ENCODE peak calls at places on chromosomes 4 and X, in four cellular contexts. N is AG04449, S is lower leg skin, F is right lobe of liver. L is an unnamed sample.

GRCh38 chrX:71632923-71633657 is 14.8 kb upstream of the CXCR3 start:
- DNase-seq in S (peak), N (no peak), F (no peak), L (no peak)

GRCh38 chrX:56233100-56233499 is 944 bp downstream of the KLF8 start:
- DNase-seq in F (no peak), N (no peak), S (no peak), L (no peak)

GRCh38 chr4:41143721-41144379 is 70.5 kb downstream of the APBB2 start:
- DNase-seq in N (no peak), F (no peak), S (no peak), L (no peak)

GRCh38 chr4:16969696-16970135 is 71.3 kb upstream of the LDB2 start:
- DNase-seq in S (no peak), F (no peak), N (no peak), L (peak)

GRCh38 chr4:123821861-123822260 is 425.3 kb downstream of the SPRY1 start:
- DNase-seq in S (no peak), F (no peak), N (no peak), L (peak)

GRCh38 chr4:161546902-161547301 is 616.9 kb downstream of the FSTL5 start:
- DNase-seq in N (no peak), S (no peak), F (no peak), L (no peak)

GRCh38 chr4:161581262-161581661 is 582.5 kb downstream of the FSTL5 start:
- DNase-seq in S (no peak), F (no peak), N (no peak), L (peak)

GRCh38 chr4:54781771-54782170 is 124.0 kb downstream of the KIT start:
- DNase-seq in S (no peak), F (no peak), N (no peak), L (no peak)

GRCh38 chr4:128690009-128690408 is 119.5 kb upstream of the JADE1 start:
- DNase-seq in S (no peak), N (no peak), F (no peak), L (no peak)

GRCh38 chr4:22766068-22766467 is 73.3 kb downstream of the GBA3 start:
- DNase-seq in S (no peak), N (no peak), F (no peak), L (no peak)

GRCh38 chr4:42278709-42279324 is 118.5 kb upstream of the SHISA3 start:
- DNase-seq in F (no peak), S (no peak), N (no peak), L (no peak)

GRCh38 chr4:42280327-42281095 is 116.8 kb upstream of the SHISA3 start:
- DNase-seq in S (no peak), N (no peak), F (no peak), L (no peak)

GRCh38 chr4:42284030-42284429 is 113.3 kb upstream of the SHISA3 start:
- DNase-seq in N (no peak), S (no peak), F (no peak), L (no peak)

GRCh38 chr4:42281324-42282020 is 115.8 kb upstream of the SHISA3 start:
- DNase-seq in F (no peak), N (no peak), S (no peak), L (no peak)

DNA sequence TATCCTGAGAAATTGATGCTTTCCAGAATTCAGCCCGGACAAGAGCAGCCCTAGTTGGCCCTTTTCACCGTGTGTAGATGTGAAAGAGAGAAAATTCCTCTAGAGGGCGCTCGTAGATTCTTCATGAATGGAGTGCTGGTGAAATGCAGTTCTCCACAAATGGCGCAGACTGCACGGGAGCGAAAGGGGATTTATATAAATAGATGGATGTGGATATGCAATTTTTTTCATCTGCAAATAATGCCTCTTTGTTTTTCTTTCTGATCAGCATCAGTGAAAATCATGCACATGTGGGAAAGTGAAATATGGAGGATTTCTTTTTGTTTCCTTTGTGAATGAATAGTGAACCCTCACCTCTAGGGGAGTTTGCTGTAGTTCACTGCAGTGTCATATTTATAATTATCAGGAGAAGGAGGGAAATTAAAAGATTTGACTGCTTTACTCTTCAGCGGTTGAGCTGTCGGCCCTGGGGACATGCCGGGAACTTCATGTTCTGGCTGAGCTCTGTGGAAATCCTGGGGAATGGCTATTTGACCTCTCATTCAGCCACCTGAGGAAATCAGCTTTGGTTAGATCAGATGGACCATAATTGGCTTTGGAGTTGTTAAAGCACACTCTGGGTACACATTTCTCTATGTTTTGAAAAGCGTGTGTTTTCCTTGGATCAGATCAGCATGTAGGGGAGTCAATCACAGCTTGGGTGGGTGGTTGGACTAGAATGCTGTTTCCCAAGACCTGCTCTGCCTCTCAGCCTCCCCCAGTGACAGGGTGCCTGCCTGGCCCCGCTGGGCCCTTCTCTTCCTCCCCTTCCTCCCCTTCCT is 115.0 kb upstream of the SHISA3 start:
- DNase-seq in F (no peak), S (no peak), N (peak), L (peak)
- H3K4me3 ChIP-seq in F (no peak), S (no peak), N (no peak), L (no peak)

GRCh38 chr4:134668237-134668636 is 466.6 kb upstream of the PABPC4L start:
- DNase-seq in S (no peak), F (no peak), N (no peak), L (no peak)
- H3K4me3 ChIP-seq in S (no peak), F (no peak), N (no peak), L (no peak)

GRCh38 chr4:108890491-108890890 is 127.6 kb upstream of the ETNPPL start:
- DNase-seq in S (no peak), F (no peak), N (no peak), L (no peak)
- H3K4me3 ChIP-seq in S (no peak), F (no peak), N (no peak), L (no peak)

GRCh38 chrX:41010188-41010846 is 74.9 kb upstream of the USP9X start:
- DNase-seq in F (peak), N (peak), S (peak), L (peak)
- H3K4me3 ChIP-seq in F (no peak), N (peak), S (no peak), L (peak)

DNA sequence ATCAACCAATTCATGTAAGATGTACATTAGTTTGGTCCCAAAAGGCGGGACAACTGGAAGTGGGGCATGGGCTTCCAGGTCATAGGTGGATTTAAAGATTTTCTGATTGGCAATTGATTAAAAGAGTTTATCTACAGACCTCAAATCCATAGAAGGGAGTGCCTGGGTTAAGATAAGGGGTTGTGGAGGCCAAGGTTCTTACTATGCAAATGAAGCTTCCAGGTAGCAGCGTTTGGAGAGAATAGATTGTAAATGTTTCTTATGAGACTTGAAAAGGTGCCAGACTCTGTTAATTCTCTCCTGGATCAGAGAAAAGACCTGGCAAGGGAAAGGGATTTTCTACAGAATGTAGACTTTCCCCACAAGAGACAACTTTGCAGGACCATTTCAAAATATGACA is 2.4 kb downstream of the MGST2 start:
- DNase-seq in F (no peak), S (no peak), N (no peak), L (no peak)
- H3K4me3 ChIP-seq in F (no peak), S (no peak), N (no peak), L (no peak)

DNA sequence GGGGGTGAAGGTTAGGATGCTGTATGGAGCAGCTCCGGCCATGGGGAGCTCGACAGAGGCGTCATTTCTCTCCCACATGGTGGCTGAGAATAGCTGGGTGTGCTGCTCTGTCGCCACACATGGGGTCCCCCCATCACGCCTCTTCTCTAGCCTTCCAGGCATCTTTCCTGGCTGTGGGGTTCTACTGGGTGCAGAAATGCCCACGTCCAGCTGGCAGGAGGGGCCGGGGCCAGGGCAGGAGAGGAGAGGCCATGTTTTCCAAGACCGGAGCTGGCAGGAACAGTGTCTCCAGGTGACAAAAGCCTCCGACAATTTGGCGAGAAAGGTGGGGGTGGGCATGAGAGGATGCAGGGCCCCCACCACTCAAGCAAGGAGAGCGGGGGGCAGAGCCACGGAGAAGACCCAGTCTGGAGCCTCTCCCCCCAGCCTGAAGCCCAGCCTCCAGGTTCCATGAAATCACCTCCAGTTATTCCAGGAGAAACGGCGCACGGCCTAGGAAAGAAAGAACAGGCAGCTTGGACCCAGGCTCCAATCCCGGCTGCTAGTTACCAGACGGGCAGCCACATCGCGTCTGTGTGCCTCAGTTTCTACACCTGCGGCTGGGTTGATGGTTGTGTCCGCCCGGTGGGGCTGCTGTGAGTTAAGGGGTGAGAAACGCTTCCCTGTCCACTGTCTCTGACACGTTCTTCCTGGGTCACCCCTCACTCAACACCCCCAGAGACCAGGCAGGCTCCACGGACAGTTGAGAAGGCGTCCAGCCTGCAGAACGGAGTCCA is 27.4 kb upstream of the SPON2 start:
- DNase-seq in F (no peak), S (no peak), N (no peak), L (no peak)
- H3K4me3 ChIP-seq in F (no peak), S (no peak), N (no peak), L (peak)

L was measured in skeletal muscle cell.